ENCODE peak calls at places on chromosome 12, in eight cellular contexts. E is fibroblast of the conjunctiva; I is EH; U is cardiac muscle cell; P is lower lobe of right lung; S is activated effector memory CD4-positive, alpha-beta T cell treated with Interleukin-2 at 50 U/mL for 16 hours; C is GDM1; D is activated CD4-positive, alpha-beta T cell treated with anti-CD3 and anti-CD28 coated beads for 1 hour. G is an unnamed sample.

GRCh38 chr12:55972045-55972843 is 1.6 kb upstream of the RAB5B start:
- DNase-seq in E (peak), S (no peak), I (peak), D (no peak), C (no peak), P (no peak), U (peak), G (no peak)

GRCh38 chr12:50326636-50327284 is 43.4 kb upstream of the LIMA1 start:
- DNase-seq in I (peak), D (no peak), C (no peak), P (peak), S (no peak), E (peak), U (peak), G (peak)

GRCh38 chr12:32273063-32273521 is 126.3 kb upstream of the FGD4 start:
- DNase-seq in P (no peak), S (no peak), D (no peak), U (no peak), E (no peak), I (peak), C (no peak), G (no peak)

GRCh38 chr12:58288191-58288590 is 346.8 kb downstream of the ATP23 start:
- DNase-seq in E (peak), P (no peak), I (peak), C (no peak), D (no peak), U (peak), S (no peak), G (no peak)

GRCh38 chr12:126182619-126183236 is 1117.5 kb downstream of the AACS start:
- DNase-seq in E (peak), D (no peak), I (no peak), P (no peak), S (no peak), C (no peak), U (peak), G (no peak)

GRCh38 chr12:40063424-40063823 is 42.5 kb downstream of the SLC2A13 start:
- DNase-seq in D (no peak), I (no peak), C (no peak), P (no peak), E (no peak), S (no peak), U (peak), G (no peak)

GRCh38 chr12:48917857-48918537 is 7.3 kb downstream of the FKBP11 start:
- DNase-seq in D (peak), P (no peak), S (peak), I (peak), C (peak), U (no peak), E (no peak), G (no peak)

GRCh38 chr12:14454098-14454907 is 88.8 kb downstream of the ATF7IP start:
- DNase-seq in U (peak), C (peak), I (peak), D (no peak), S (no peak), P (no peak), E (no peak), G (peak)

GRCh38 chr12:56220611-56221232 is 1.0 kb downstream of the RNF41 start:
- DNase-seq in C (peak), S (no peak), I (peak), U (peak), D (no peak), E (no peak), P (peak), G (no peak)

GRCh38 chr12:4117386-4118016 is 156.1 kb upstream of the CCND2 start:
- DNase-seq in P (no peak), I (no peak), S (no peak), U (no peak), D (no peak), E (no peak), C (no peak), G (no peak)

GRCh38 chr12:114397978-114398881 is 7.7 kb downstream of the TBX5 start:
- DNase-seq in I (peak), U (no peak), P (no peak), E (no peak), S (no peak), D (no peak), C (no peak), G (no peak)

GRCh38 chr12:45762185-45763110 is 32.9 kb downstream of the ARID2 start:
- DNase-seq in I (peak), P (no peak), U (peak), S (no peak), D (no peak), C (peak), E (peak), G (no peak)

GRCh38 chr12:124758266-124759200 is 105.1 kb downstream of the SCARB1 start:
- DNase-seq in D (no peak), I (no peak), E (no peak), S (no peak), U (no peak), C (no peak), P (no peak), G (no peak)

GRCh38 chr12:86663691-86664090 is 407.5 kb upstream of the MGAT4C start:
- DNase-seq in D (no peak), C (no peak), E (no peak), P (no peak), U (peak), S (no peak), I (no peak), G (no peak)

GRCh38 chr12:121279507-121279915 is 17.0 kb downstream of the CAMKK2 start:
- DNase-seq in I (no peak), P (no peak), C (no peak), U (peak), D (no peak), S (no peak), E (no peak), G (no peak)

GRCh38 chr12:125272252-125272980 is 207.2 kb downstream of the AACS start:
- DNase-seq in E (no peak), C (no peak), U (no peak), I (no peak), D (no peak), P (no peak), S (no peak), G (no peak)

GRCh38 chr12:96247567-96247962 is 53.4 kb downstream of the ELK3 start:
- DNase-seq in S (no peak), D (no peak), E (no peak), U (no peak), C (no peak), P (no peak), I (peak), G (no peak)

GRCh38 chr12:12723681-12724420 is 6.7 kb downstream of the CDKN1B start:
- DNase-seq in D (peak), I (peak), P (peak), C (no peak), S (peak), U (peak), E (no peak), G (no peak)

GRCh38 chr12:100489326-100489725 is 15.7 kb downstream of the NR1H4 start:
- DNase-seq in S (no peak), I (no peak), E (no peak), C (no peak), U (no peak), P (no peak), D (no peak), G (peak)

GRCh38 chr12:95960241-95960640 is 17.1 kb downstream of the AMDHD1 start:
- DNase-seq in P (no peak), U (no peak), E (no peak), I (no peak), S (no peak), D (no peak), C (no peak), G (no peak)

GRCh38 chr12:68374315-68374982 is 42.3 kb upstream of the MDM1 start:
- DNase-seq in P (no peak), I (no peak), S (peak), C (no peak), E (no peak), U (no peak), D (peak), G (no peak)

GRCh38 chr12:124173692-124174091 is 121.2 kb upstream of the RFLNA start:
- DNase-seq in C (no peak), U (no peak), P (no peak), I (no peak), E (no peak), S (no peak), D (no peak), G (no peak)

GRCh38 chr12:125683748-125684381 is 618.6 kb downstream of the AACS start:
- DNase-seq in C (no peak), S (no peak), I (no peak), D (no peak), U (no peak), P (peak), E (no peak), G (no peak)

GRCh38 chr12:130849561-130850417 is 10.7 kb upstream of the STX2 start:
- DNase-seq in C (no peak), I (no peak), S (no peak), U (no peak), P (no peak), D (no peak), E (no peak), G (no peak)

GRCh38 chr12:19409376-19409775 is 29.9 kb upstream of the AEBP2 start:
- DNase-seq in I (no peak), E (no peak), D (no peak), U (peak), S (no peak), P (no peak), C (no peak), G (no peak)

GRCh38 chr12:104521731-104522130 is 65.0 kb downstream of the CHST11 start:
- DNase-seq in P (no peak), S (no peak), D (no peak), C (no peak), E (no peak), U (peak), I (peak), G (no peak)

GRCh38 chr12:72030272-72030671 is 91.6 kb downstream of the TPH2 start:
- DNase-seq in C (no peak), S (no peak), I (no peak), P (no peak), E (no peak), D (no peak), U (no peak), G (no peak)

GRCh38 chr12:27015730-27016076 is 1.5 kb upstream of the TM7SF3 start:
- DNase-seq in S (no peak), U (peak), D (no peak), P (no peak), E (no peak), C (no peak), I (peak), G (no peak)

GRCh38 chr12:104643093-104643646 is 186.4 kb downstream of the CHST11 start:
- DNase-seq in P (no peak), C (no peak), D (no peak), S (no peak), I (no peak), E (no peak), U (no peak), G (no peak)